ENCODE peak calls at places on chromosomes 13 and 19, in ten cellular contexts. B is foreskin fibroblast, E is WTC11, Q is choroid plexus epithelial cell, Z is fibroblast of lung, W is astrocyte of the spinal cord, S is adrenal gland, L is cardiac fibroblast, N is Panc1, U is psoas muscle. G is an unnamed sample.

GRCh38 chr13:44386932-44387556 is 13.4 kb downstream of the SERP2 start:
- DNase-seq in B (no peak), E (no peak), Q (peak), Z (no peak), W (no peak), S (no peak), L (no peak), N (no peak), U (no peak), G (no peak)

GRCh38 chr13:32811297-32811800 is 204.9 kb upstream of the KL start:
- DNase-seq in B (peak), E (no peak), Q (peak), Z (no peak), W (peak), S (no peak), L (no peak), N (no peak), U (no peak), G (no peak)

GRCh38 chr13:21106089-21106488 is 44.7 kb upstream of the LATS2 start:
- DNase-seq in B (peak), E (no peak), Q (peak), Z (peak), W (peak), S (no peak), L (peak), N (no peak), U (no peak), G (no peak)

GRCh38 chr19:40424637-40425449 is 949 bp downstream of the SERTAD1 start:
- DNase-seq in B (no peak), E (no peak), Q (peak), Z (peak), W (peak), S (peak), L (peak), N (no peak), U (no peak), G (no peak)

GRCh38 chr19:32862741-32863140 is 6.8 kb downstream of the SLC7A9 start:
- DNase-seq in B (no peak), E (no peak), Q (no peak), Z (no peak), W (no peak), S (no peak), L (no peak), N (no peak), U (no peak), G (no peak)

GRCh38 chr13:73069206-73069815 is 10.5 kb downstream of the KLF5 start:
- DNase-seq in B (no peak), E (no peak), Q (peak), Z (peak), W (peak), S (no peak), L (peak), N (no peak), U (no peak), G (no peak)

GRCh38 chr13:25037057-25037813 is 58.7 kb upstream of the PABPC3 start:
- DNase-seq in B (peak), E (peak), Q (peak), Z (peak), W (peak), S (peak), L (peak), N (peak), U (no peak), G (peak)

GRCh38 chr19:5718032-5718578 is 1.8 kb downstream of the LONP1 start:
- DNase-seq in B (peak), E (no peak), Q (peak), Z (peak), W (peak), S (peak), L (no peak), N (no peak), U (no peak), G (no peak)

GRCh38 chr13:78121459-78122348 is 203.1 kb upstream of the EDNRB start:
- DNase-seq in B (peak), E (peak), Q (peak), Z (peak), W (peak), S (peak), L (peak), N (no peak), U (peak), G (peak)

GRCh38 chr19:10805075-10805757 is 30.8 kb downstream of the TMED1 start:
- DNase-seq in B (no peak), E (no peak), Q (no peak), Z (no peak), W (no peak), S (no peak), L (no peak), N (no peak), U (no peak), G (no peak)

GRCh38 chr13:95834134-95834765 is 157.3 kb downstream of the DNAJC3 start:
- DNase-seq in B (peak), E (peak), Q (peak), Z (peak), W (peak), S (peak), L (peak), N (peak), U (peak), G (peak)

GRCh38 chr13:73341748-73342147 is 282.9 kb downstream of the KLF5 start:
- DNase-seq in B (peak), E (no peak), Q (peak), Z (peak), W (peak), S (no peak), L (peak), N (no peak), U (no peak), G (no peak)

GRCh38 chr19:18440936-18441803 is 3.2 kb upstream of the ISYNA1 start:
- DNase-seq in B (no peak), E (no peak), Q (no peak), Z (no peak), W (no peak), S (peak), L (no peak), N (no peak), U (no peak), G (no peak)

GRCh38 chr13:55816976-55817601 is 1323.6 kb upstream of the PRR20A start:
- DNase-seq in B (no peak), E (no peak), Q (no peak), Z (no peak), W (no peak), S (no peak), L (no peak), N (no peak), U (no peak), G (no peak)

GRCh38 chr13:109787135-109787954 is 962 bp upstream of the IRS2 start:
- DNase-seq in B (no peak), E (peak), Q (peak), Z (peak), W (peak), S (peak), L (peak), N (no peak), U (peak), G (no peak)

GRCh38 chr19:18160792-18161690 is 8.1 kb downstream of the PIK3R2 start:
- DNase-seq in B (peak), E (peak), Q (peak), Z (peak), W (peak), S (peak), L (peak), N (no peak), U (peak), G (no peak)

GRCh38 chr19:10871711-10872550 is 578 bp downstream of the CARM1 start:
- DNase-seq in B (no peak), E (peak), Q (no peak), Z (no peak), W (no peak), S (peak), L (peak), N (no peak), U (peak), G (no peak)

GRCh38 chr13:79245937-79246574 is 160.0 kb downstream of the RBM26 start:
- DNase-seq in B (no peak), E (no peak), Q (no peak), Z (no peak), W (no peak), S (no peak), L (no peak), N (no peak), U (no peak), G (no peak)

GRCh38 chr19:4064073-4064550 is 2.6 kb downstream of the ZBTB7A start:
- DNase-seq in B (no peak), E (no peak), Q (peak), Z (peak), W (peak), S (peak), L (peak), N (no peak), U (peak), G (no peak)

GRCh38 chr13:111904701-111905608 is 162.0 kb upstream of the SOX1 start:
- DNase-seq in B (no peak), E (peak), Q (no peak), Z (no peak), W (no peak), S (no peak), L (no peak), N (no peak), U (no peak), G (peak)

GRCh38 chr13:93244918-93245280 is 18.3 kb downstream of the GPC6 start:
- DNase-seq in B (peak), E (no peak), Q (peak), Z (peak), W (peak), S (no peak), L (peak), N (no peak), U (no peak), G (no peak)

GRCh38 chr19:39926170-39926755 is 8.2 kb downstream of the FCGBP start:
- DNase-seq in B (no peak), E (no peak), Q (no peak), Z (no peak), W (no peak), S (no peak), L (no peak), N (no peak), U (no peak), G (no peak)

GRCh38 chr19:13615890-13616289 is 109.6 kb upstream of the CACNA1A start:
- DNase-seq in B (no peak), E (no peak), Q (peak), Z (no peak), W (peak), S (no peak), L (no peak), N (no peak), U (no peak), G (no peak)

GRCh38 chr13:36357231-36357630 is 11.0 kb upstream of the SPART start:
- DNase-seq in B (no peak), E (no peak), Q (no peak), Z (no peak), W (no peak), S (no peak), L (no peak), N (no peak), U (no peak), G (no peak)

GRCh38 chr19:44605547-44605946 is 7.8 kb upstream of the IGSF23 start:
- DNase-seq in B (no peak), E (no peak), Q (no peak), Z (no peak), W (no peak), S (no peak), L (no peak), N (no peak), U (no peak), G (no peak)

GRCh38 chr19:28359819-28360414 is 853.0 kb downstream of the UQCRFS1 start:
- DNase-seq in B (no peak), E (no peak), Q (no peak), Z (no peak), W (no peak), S (no peak), L (no peak), N (no peak), U (no peak), G (no peak)

GRCh38 chr19:3190921-3191805 is 5.4 kb downstream of the NCLN start:
- DNase-seq in B (no peak), E (no peak), Q (no peak), Z (no peak), W (no peak), S (peak), L (no peak), N (no peak), U (no peak), G (no peak)

GRCh38 chr13:62209539-62209938 is 793.9 kb upstream of the PCDH20 start:
- DNase-seq in B (no peak), E (no peak), Q (no peak), Z (no peak), W (no peak), S (no peak), L (no peak), N (no peak), U (no peak), G (no peak)

GRCh38 chr19:4369888-4370260 is 26.5 kb downstream of the MPND start:
- DNase-seq in B (no peak), E (peak), Q (peak), Z (peak), W (peak), S (peak), L (no peak), N (no peak), U (peak), G (no peak)

GRCh38 chr13:90008707-90009149 is 1338.8 kb upstream of the MIR17HG start:
- DNase-seq in B (no peak), E (peak), Q (no peak), Z (no peak), W (no peak), S (no peak), L (no peak), N (no peak), U (no peak), G (no peak)

GRCh38 chr19:8501547-8501946 is 893 bp downstream of the PRAM1 start:
- DNase-seq in B (no peak), E (no peak), Q (no peak), Z (no peak), W (no peak), S (no peak), L (no peak), N (no peak), U (no peak), G (no peak)

GRCh38 chr19:50759886-50760285 is 10.4 kb upstream of the GPR32 start:
- DNase-seq in B (peak), E (no peak), Q (peak), Z (peak), W (no peak), S (no peak), L (peak), N (no peak), U (no peak), G (peak)

GRCh38 chr19:3771033-3771905 is 759 bp downstream of the RAX2 start:
- DNase-seq in B (no peak), E (no peak), Q (no peak), Z (no peak), W (no peak), S (no peak), L (no peak), N (no peak), U (no peak), G (no peak)

GRCh38 chr19:48004236-48004635 is 9.8 kb downstream of the ELSPBP1 start:
- DNase-seq in B (no peak), E (no peak), Q (no peak), Z (no peak), W (no peak), S (no peak), L (no peak), N (no peak), U (no peak), G (no peak)

GRCh38 chr19:44050740-44051653 is 839 bp upstream of the ZNF223 start:
- DNase-seq in B (no peak), E (peak), Q (peak), Z (peak), W (no peak), S (peak), L (no peak), N (no peak), U (no peak), G (no peak)

GRCh38 chr13:99363391-99363790 is 56.2 kb upstream of the GPR183 start:
- DNase-seq in B (no peak), E (no peak), Q (no peak), Z (no peak), W (no peak), S (no peak), L (no peak), N (no peak), U (no peak), G (no peak)

GRCh38 chr13:96403241-96403640 is 313.3 kb downstream of the HS6ST3 start:
- DNase-seq in B (no peak), E (no peak), Q (no peak), Z (no peak), W (no peak), S (no peak), L (no peak), N (no peak), U (no peak), G (no peak)

GRCh38 chr13:27975579-27976361 is 6.7 kb upstream of the CDX2 start:
- DNase-seq in B (no peak), E (no peak), Q (no peak), Z (no peak), W (no peak), S (no peak), L (no peak), N (no peak), U (no peak), G (no peak)

GRCh38 chr13:70405266-70405665 is 297.0 kb upstream of the KLHL1 start:
- DNase-seq in B (no peak), E (no peak), Q (no peak), Z (no peak), W (no peak), S (no peak), L (no peak), N (no peak), U (no peak), G (no peak)

GRCh38 chr13:70408865-70409264 is 300.6 kb upstream of the KLHL1 start:
- DNase-seq in B (no peak), E (no peak), Q (peak), Z (peak), W (no peak), S (no peak), L (no peak), N (no peak), U (no peak), G (no peak)

GRCh38 chr13:70407486-70407885 is 299.2 kb upstream of the KLHL1 start:
- DNase-seq in B (no peak), E (no peak), Q (peak), Z (peak), W (peak), S (no peak), L (no peak), N (no peak), U (no peak), G (no peak)
- TF ChIP-seq CTCF in B (no peak), E (no peak), Q (no peak), Z (no peak), W (no peak), S (no peak), L (no peak), N (no peak), U (no peak), G (no peak)

GRCh38 chr13:103795892-103796478 is 729.8 kb upstream of the SLC10A2 start:
- DNase-seq in B (no peak), E (no peak), Q (no peak), Z (no peak), W (no peak), S (no peak), L (no peak), N (no peak), U (no peak), G (no peak)

GRCh38 chr13:103799028-103799427 is 732.8 kb upstream of the SLC10A2 start:
- DNase-seq in B (no peak), E (no peak), Q (peak), Z (no peak), W (no peak), S (no peak), L (no peak), N (no peak), U (no peak), G (no peak)

GRCh38 chr13:103794526-103794925 is 728.3 kb upstream of the SLC10A2 start:
- DNase-seq in B (no peak), E (no peak), Q (no peak), Z (no peak), W (no peak), S (no peak), L (no peak), N (no peak), U (no peak), G (no peak)
- TF ChIP-seq CTCF in B (no peak), E (no peak), Q (no peak), Z (no peak), W (no peak), S (no peak), L (no peak), N (no peak), U (no peak), G (no peak)

GRCh38 chr19:6925801-6926751 is 38.7 kb downstream of the ADGRE1 start:
- DNase-seq in B (no peak), E (no peak), Q (no peak), Z (no peak), W (no peak), S (no peak), L (no peak), N (no peak), U (no peak), G (no peak)
- TF ChIP-seq CTCF in B (no peak), E (no peak), Q (no peak), Z (no peak), W (no peak), S (no peak), L (no peak), N (peak), U (no peak), G (peak)

GRCh38 chr19:23283925-23284324 is 33.7 kb upstream of the ZNF724 start:
- DNase-seq in B (peak), E (peak), Q (peak), Z (peak), W (no peak), S (peak), L (peak), N (no peak), U (no peak), G (peak)
- TF ChIP-seq CTCF in B (peak), E (peak), Q (peak), Z (peak), W (peak), S (peak), L (peak), N (peak), U (peak), G (peak)

DNA sequence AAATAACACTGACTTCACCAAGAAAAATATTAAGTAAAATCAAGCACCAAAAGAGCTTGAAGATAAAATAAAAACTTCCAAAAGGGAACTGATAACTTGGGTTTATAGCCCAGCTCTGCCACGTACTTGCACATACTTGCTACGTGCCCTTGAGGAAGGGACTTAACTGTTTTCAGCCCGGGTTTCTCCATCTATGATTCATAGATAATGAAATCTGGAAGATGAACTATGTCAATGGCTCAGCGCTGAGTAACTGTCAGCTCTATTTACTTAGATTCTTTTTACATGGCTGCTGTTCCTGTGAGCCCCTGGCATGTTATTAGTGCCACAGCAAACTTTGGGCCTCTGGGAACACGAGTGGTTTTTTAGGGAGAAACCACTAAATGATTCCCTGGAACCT is 9.6 kb upstream of the ZC3H13 start:
- DNase-seq in B (no peak), E (no peak), Q (peak), Z (peak), W (peak), S (peak), L (peak), N (no peak), U (no peak), G (no peak)
- TF ChIP-seq CTCF in B (no peak), E (no peak), Q (no peak), Z (no peak), W (no peak), S (no peak), L (no peak), N (no peak), U (no peak), G (no peak)

GRCh38 chr13:26628706-26629105 is 71.2 kb downstream of the WASF3 start:
- DNase-seq in B (no peak), E (peak), Q (peak), Z (peak), W (peak), S (no peak), L (peak), N (no peak), U (no peak), G (no peak)
- TF ChIP-seq CTCF in B (peak), E (no peak), Q (peak), Z (peak), W (peak), S (no peak), L (peak), N (peak), U (no peak), G (no peak)

DNA sequence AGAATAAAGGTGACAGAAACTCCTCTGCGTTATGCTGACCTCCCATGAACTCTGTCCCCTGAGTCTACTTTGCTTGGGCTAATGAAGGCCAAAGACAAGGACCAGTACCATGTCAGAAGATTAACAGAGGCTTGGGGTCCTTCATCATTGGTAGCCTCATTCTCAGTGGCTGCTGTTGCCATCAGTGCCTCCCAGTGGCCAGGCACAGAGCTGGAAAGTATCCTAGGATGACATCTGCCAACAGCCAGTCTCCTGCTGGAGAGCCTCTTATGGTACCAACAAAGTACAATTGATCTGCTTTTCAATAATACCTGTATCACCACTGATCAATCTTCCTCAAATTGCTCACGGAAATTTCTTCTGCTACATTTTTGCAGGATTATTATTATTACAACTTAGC is 281.6 kb downstream of the DNAJC15 start:
- DNase-seq in B (no peak), E (no peak), Q (no peak), Z (no peak), W (no peak), S (no peak), L (no peak), N (no peak), U (no peak), G (no peak)
- TF ChIP-seq CTCF in B (no peak), E (no peak), Q (peak), Z (no peak), W (no peak), S (no peak), L (no peak), N (peak), U (no peak), G (no peak)

GRCh38 chr13:46614582-46614981 is 61.6 kb downstream of the LRCH1 start:
- DNase-seq in B (no peak), E (no peak), Q (peak), Z (peak), W (peak), S (no peak), L (peak), N (no peak), U (no peak), G (no peak)
- TF ChIP-seq CTCF in B (no peak), E (no peak), Q (peak), Z (no peak), W (peak), S (no peak), L (peak), N (no peak), U (no peak), G (no peak)

GRCh38 chr13:51797664-51798488 is 6.1 kb downstream of the DHRS12 start:
- DNase-seq in B (peak), E (peak), Q (peak), Z (peak), W (peak), S (peak), L (peak), N (no peak), U (no peak), G (peak)
- TF ChIP-seq CTCF in B (peak), E (peak), Q (peak), Z (peak), W (peak), S (peak), L (peak), N (peak), U (no peak), G (peak)

GRCh38 chr19:14916848-14917247 is 24.4 kb upstream of the OR7C2 start:
- DNase-seq in B (no peak), E (no peak), Q (no peak), Z (no peak), W (no peak), S (no peak), L (no peak), N (no peak), U (no peak), G (no peak)
- TF ChIP-seq CTCF in B (no peak), E (no peak), Q (no peak), Z (no peak), W (no peak), S (no peak), L (no peak), N (peak), U (no peak), G (no peak)